ENCODE peak calls at places on chromosomes 2 and 18, in seven cellular contexts. N is NCI-H1417; P is non-pigmented ciliary epithelial cell; E is activated CD4-positive, alpha-beta T cell treated with anti-CD3 and anti-CD28 coated beads, Interleukin-2, amount 50 U/mL, for 4 hours; G is GDM1; M is astrocyte of the spinal cord; X is T-helper 22 cell. Z is an unnamed sample.

GRCh38 chr2:46229134-46230063 is 67.8 kb upstream of the EPAS1 start:
- DNase-seq in N (no peak), P (peak), E (no peak), G (no peak), M (peak), X (peak), Z (no peak)

GRCh38 chr2:30106543-30106942 is 40.3 kb upstream of the YPEL5 start:
- DNase-seq in N (no peak), P (peak), E (no peak), G (no peak), M (peak), X (no peak), Z (no peak)

GRCh38 chr2:176536739-176537138 is 267.5 kb downstream of the MTX2 start:
- DNase-seq in N (peak), P (no peak), E (no peak), G (no peak), M (no peak), X (no peak), Z (no peak)

GRCh38 chr2:37271376-37272067 is 40.1 kb downstream of the NDUFAF7 start:
- DNase-seq in N (no peak), P (no peak), E (no peak), G (no peak), M (no peak), X (no peak), Z (no peak)

GRCh38 chr2:233764264-233764663 is 4.2 kb downstream of the UGT1A1 start:
- DNase-seq in N (no peak), P (peak), E (no peak), G (no peak), M (peak), X (no peak), Z (no peak)

GRCh38 chr2:40471868-40472267 is 20.0 kb upstream of the SLC8A1 start:
- DNase-seq in N (no peak), P (no peak), E (no peak), G (no peak), M (no peak), X (no peak), Z (no peak)

GRCh38 chr18:54939375-54939917 is 19.8 kb downstream of the CCDC68 start:
- DNase-seq in N (no peak), P (no peak), E (no peak), G (no peak), M (no peak), X (no peak), Z (no peak)

GRCh38 chr18:43405097-43405496 is 127.8 kb upstream of the SYT4 start:
- DNase-seq in N (no peak), P (no peak), E (no peak), G (no peak), M (no peak), X (no peak), Z (no peak)

GRCh38 chr2:169982929-169983328 is 155.7 kb downstream of the UBR3 start:
- DNase-seq in N (no peak), P (no peak), E (no peak), G (no peak), M (no peak), X (no peak), Z (no peak)

GRCh38 chr2:226994775-226995174 is 158.9 kb downstream of the RHBDD1 start:
- DNase-seq in N (no peak), P (no peak), E (no peak), G (no peak), M (no peak), X (no peak), Z (no peak)

GRCh38 chr2:172864182-172864581 is 128.5 kb downstream of the RAPGEF4 start:
- DNase-seq in N (peak), P (no peak), E (peak), G (peak), M (peak), X (no peak), Z (no peak)

GRCh38 chr2:45964226-45964841 is 312.9 kb downstream of the PRKCE start:
- DNase-seq in N (peak), P (no peak), E (no peak), G (no peak), M (peak), X (no peak), Z (peak)

GRCh38 chr18:519019-519879 is 18.7 kb upstream of the COLEC12 start:
- DNase-seq in N (no peak), P (no peak), E (no peak), G (peak), M (peak), X (no peak), Z (no peak)

GRCh38 chr18:28735731-28736130 is 558.8 kb upstream of the CDH2 start:
- DNase-seq in N (no peak), P (peak), E (no peak), G (no peak), M (peak), X (no peak), Z (peak)

GRCh38 chr2:121069434-121069969 is 215.5 kb downstream of the TFCP2L1 start:
- DNase-seq in N (no peak), P (no peak), E (no peak), G (no peak), M (no peak), X (no peak), Z (no peak)

GRCh38 chr2:189265696-189266320 is 86.2 kb upstream of the COL5A2 start:
- DNase-seq in N (no peak), P (no peak), E (no peak), G (no peak), M (no peak), X (no peak), Z (no peak)

GRCh38 chr18:12679183-12679786 is 21.4 kb upstream of the SPIRE1 start:
- DNase-seq in N (no peak), P (no peak), E (no peak), G (peak), M (no peak), X (no peak), Z (no peak)

GRCh38 chr2:241936457-241937133 is 67.1 kb downstream of the RTP5 start:
- DNase-seq in N (no peak), P (no peak), E (no peak), G (no peak), M (no peak), X (no peak), Z (no peak)

GRCh38 chr2:136765736-136766323 is 485 bp downstream of the THSD7B start:
- DNase-seq in N (no peak), P (no peak), E (no peak), G (no peak), M (no peak), X (no peak), Z (no peak)

GRCh38 chr2:38201784-38202183 is 125.8 kb upstream of the CYP1B1 start:
- DNase-seq in N (no peak), P (no peak), E (no peak), G (no peak), M (peak), X (no peak), Z (no peak)

GRCh38 chr2:240277073-240277806 is 136.8 kb upstream of the OTOS start:
- DNase-seq in N (peak), P (no peak), E (no peak), G (no peak), M (peak), X (no peak), Z (no peak)

GRCh38 chr2:196170681-196171247 is 614 bp downstream of the STK17B start:
- DNase-seq in N (no peak), P (no peak), E (no peak), G (peak), M (no peak), X (no peak), Z (no peak)

GRCh38 chr18:23857756-23858155 is 156.8 kb upstream of the TTC39C start:
- DNase-seq in N (no peak), P (no peak), E (no peak), G (no peak), M (peak), X (no peak), Z (no peak)

GRCh38 chr2:165941827-165942226 is 11.7 kb downstream of the TTC21B start:
- DNase-seq in N (no peak), P (no peak), E (no peak), G (no peak), M (no peak), X (no peak), Z (no peak)